ENCODE peak calls at places on chromosomes 3 and 15, in five cellular contexts. Q, F, R, O and T are unnamed samples.

GRCh38 chr3:77539014-77539413 is 499.1 kb downstream of the ROBO2 start:
- DNase-seq in Q (peak; percentile 6), F (no peak), R (no peak), O (no peak), T (no peak)

GRCh38 chr15:80436511-80437307 is 32.5 kb downstream of the ARNT2 start:
- DNase-seq in Q (no peak), F (peak; percentile 82), R (peak; percentile 27), O (no peak), T (no peak)

GRCh38 chr15:35932541-35932940 is 386.6 kb upstream of the DPH6 start:
- DNase-seq in Q (no peak), F (peak; percentile 17), R (no peak), O (no peak), T (no peak)

GRCh38 chr15:38864122-38864521 is 299.5 kb upstream of the RASGRP1 start:
- DNase-seq in Q (no peak), F (no peak), R (no peak), O (no peak), T (no peak)

GRCh38 chr3:193744822-193745684 is 152.0 kb downstream of the OPA1 start:
- DNase-seq in Q (peak; percentile 41), F (peak; percentile 2), R (no peak), O (no peak), T (no peak)

GRCh38 chr15:39730552-39730951 is 52.1 kb downstream of the FSIP1 start:
- DNase-seq in Q (no peak), F (no peak), R (no peak), O (no peak), T (no peak)

GRCh38 chr3:67361323-67361722 is 293.1 kb downstream of the SUCLG2 start:
- DNase-seq in Q (no peak), F (no peak), R (no peak), O (no peak), T (no peak)

GRCh38 chr15:32979710-32980109 is 214.8 kb downstream of the FMN1 start:
- DNase-seq in Q (peak; percentile 16), F (peak; percentile 98), R (peak; percentile 95), O (no peak), T (no peak)

GRCh38 chr15:51203797-51204196 is 109.1 kb upstream of the TNFAIP8L3 start:
- DNase-seq in Q (no peak), F (peak; percentile 74), R (peak; percentile 95), O (no peak), T (no peak)

GRCh38 chr3:11212784-11213183 is 58.5 kb downstream of the HRH1 start:
- DNase-seq in Q (no peak), F (no peak), R (no peak), O (no peak), T (no peak)

GRCh38 chr3:112682361-112682760 is 41.4 kb upstream of the CCDC80 start:
- DNase-seq in Q (no peak), F (peak; percentile 64), R (no peak), O (no peak), T (no peak)

GRCh38 chr15:82663186-82663600 is 16.0 kb upstream of the CPEB1 start:
- DNase-seq in Q (peak; percentile 90), F (peak; percentile 31), R (peak; percentile 19), O (peak; percentile 33), T (peak; percentile 58)

GRCh38 chr3:153290278-153291015 is 128.4 kb downstream of the RAP2B start:
- DNase-seq in Q (no peak), F (no peak), R (peak; percentile 29), O (no peak), T (no peak)

GRCh38 chr3:142963266-142964149 is at the start of gene PAQR9:
- DNase-seq in Q (peak; percentile 83), F (no peak), R (no peak), O (peak; percentile 24), T (no peak)

GRCh38 chr3:18086078-18086477 is 339.1 kb downstream of the SATB1 start:
- DNase-seq in Q (no peak), F (no peak), R (no peak), O (no peak), T (no peak)

GRCh38 chr3:65006300-65006739 is 318.5 kb upstream of the ADAMTS9 start:
- DNase-seq in Q (no peak), F (peak; percentile 18), R (peak; percentile 86), O (no peak), T (no peak)

GRCh38 chr3:170766253-170766652 is 103.7 kb downstream of the RPL22L1 start:
- DNase-seq in Q (no peak), F (no peak), R (no peak), O (no peak), T (no peak)

GRCh38 chr3:184777566-184778356 is 34.2 kb upstream of the VPS8 start:
- DNase-seq in Q (peak; percentile 91), F (peak; percentile 97), R (peak; percentile 97), O (peak; percentile 84), T (peak; percentile 94)
- TF ChIP-seq CTCF in Q (peak; percentile 94), F (peak; percentile 95), R (peak; percentile 79), O (peak; percentile 91), T (peak; percentile 76)

DNA sequence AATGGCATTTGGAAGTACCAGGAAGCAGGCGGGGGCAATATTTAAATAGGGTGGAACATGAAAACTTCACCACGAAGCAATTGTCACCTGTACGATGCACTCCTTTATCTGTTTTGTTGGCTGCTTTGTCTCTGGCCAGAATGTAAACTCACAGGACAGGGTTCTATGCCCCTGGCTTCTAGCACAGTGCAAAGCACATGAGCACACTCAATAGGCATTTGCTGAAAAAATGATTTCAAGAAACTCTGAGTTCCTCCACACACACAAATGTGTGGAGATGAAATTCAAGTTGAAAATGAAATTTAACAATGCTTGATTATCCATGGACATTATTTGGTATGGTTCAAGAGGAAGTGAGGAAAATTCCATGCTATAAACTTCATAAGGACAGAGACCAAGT is 229.6 kb upstream of the FEZF2 start:
- DNase-seq in Q (no peak), F (peak; percentile 34), R (peak; percentile 13), O (no peak), T (no peak)
- H3K4me3 ChIP-seq in Q (no peak overlapping the region), F (no peak overlapping the region), R (no peak overlapping the region), O (no peak overlapping the region), T (no peak overlapping the region)

DNA sequence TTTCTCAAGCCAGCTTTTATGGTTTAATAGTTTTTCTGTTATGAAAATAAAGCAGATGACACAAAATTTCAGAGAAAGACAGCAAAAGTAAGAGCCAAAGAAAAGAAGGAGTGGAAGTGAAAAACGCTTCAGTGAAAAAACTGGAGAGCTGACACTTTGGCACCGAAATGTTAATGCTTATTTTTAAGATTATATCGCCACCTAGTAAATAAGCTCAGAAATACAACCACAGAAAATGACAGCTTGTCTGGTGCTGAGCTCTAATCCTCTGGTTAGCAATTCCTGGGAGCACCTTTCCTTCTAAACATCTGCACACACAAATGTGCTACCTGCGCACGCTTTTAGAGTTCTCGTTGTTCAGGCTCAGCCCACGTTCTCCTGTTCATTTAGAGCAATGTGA is 101.7 kb downstream of the ZPLD1 start:
- DNase-seq in Q (peak; percentile 46), F (peak; percentile 33), R (peak; percentile 28), O (no peak), T (peak; percentile 13)
- TF ChIP-seq CTCF in Q (peak; percentile 58), F (peak; percentile 55), R (peak; percentile 55), O (peak; percentile 51), T (no peak)

DNA sequence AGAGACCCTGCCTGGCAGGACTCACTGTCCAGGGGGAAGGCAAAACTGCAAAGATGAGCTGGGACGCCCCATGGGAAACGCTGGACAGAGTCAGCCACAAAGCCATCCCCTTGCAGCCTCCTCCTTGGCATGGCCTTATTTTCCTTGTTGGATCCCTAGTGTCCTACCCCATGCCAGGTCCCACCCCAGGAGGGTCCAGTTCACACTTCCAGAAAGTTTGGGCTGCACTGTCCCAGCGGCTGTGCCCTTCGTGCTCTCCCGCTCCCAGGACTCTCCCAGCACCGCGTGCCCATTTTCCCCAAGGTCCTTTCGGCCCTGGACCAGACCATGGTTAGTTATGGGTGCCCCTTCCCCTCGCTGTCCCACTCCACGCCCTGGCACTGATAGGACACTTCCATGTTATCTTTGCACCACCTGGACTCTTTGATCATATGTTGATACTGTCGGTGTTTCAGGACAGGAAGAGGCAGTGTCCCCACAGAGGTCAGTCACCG is 5.8 kb upstream of the NRROS start:
- DNase-seq in Q (no peak), F (no peak), R (no peak), O (no peak), T (no peak)
- H3K4me3 ChIP-seq in Q (no peak overlapping the region), F (no peak overlapping the region), R (no peak overlapping the region), O (no peak overlapping the region), T (no peak overlapping the region)

GRCh38 chr15:93072440-93073394 is 16.3 kb downstream of the RGMA start:
- DNase-seq in Q (peak; percentile 96), F (peak; percentile 23), R (peak; percentile 60), O (peak; percentile 85), T (peak; percentile 81)
- TF ChIP-seq CTCF in Q (no peak), F (no peak), R (no peak), O (peak; percentile 25), T (peak; percentile 12)

DNA sequence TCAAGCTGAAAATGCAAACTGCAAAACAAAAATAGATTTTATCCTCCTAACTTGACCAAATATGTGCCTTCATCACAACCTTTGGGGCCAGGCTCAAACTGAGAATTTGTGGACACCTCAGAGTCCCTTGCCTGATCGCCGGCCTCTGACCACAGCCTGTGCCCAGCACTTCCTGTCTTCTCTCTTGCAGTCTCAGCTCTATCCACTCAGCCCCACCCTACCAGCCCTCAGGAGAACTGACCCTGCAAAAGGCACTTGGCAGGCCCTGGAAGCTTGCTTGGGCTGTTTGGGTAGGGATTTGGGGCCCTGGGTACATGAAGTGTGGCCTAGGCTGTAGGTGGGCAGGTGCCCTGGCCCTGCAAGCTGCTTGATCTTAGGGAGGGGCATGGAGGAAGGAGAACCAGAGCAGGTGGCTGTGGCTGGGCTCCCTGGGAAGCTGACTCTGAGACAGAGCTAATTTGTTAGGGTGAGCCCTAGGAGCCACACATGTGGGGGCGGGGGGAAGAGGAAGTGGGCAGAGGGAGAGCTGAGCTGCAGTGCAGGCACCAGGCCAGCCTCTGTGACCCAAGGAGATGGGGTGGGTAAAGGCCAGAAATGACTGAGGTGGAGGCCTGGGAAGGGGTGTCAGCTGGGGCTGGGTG is 8.6 kb downstream of the CLEC3B start:
- DNase-seq in Q (no peak), F (no peak), R (no peak), O (peak; percentile 68), T (no peak)
- H3K4me3 ChIP-seq in Q (no peak overlapping the region), F (no peak overlapping the region), R (no peak overlapping the region), O (no peak overlapping the region), T (no peak overlapping the region)

GRCh38 chr15:73897441-73898261 is 24.3 kb downstream of the TBC1D21 start:
- DNase-seq in Q (peak; percentile 79), F (peak; percentile 96), R (peak; percentile 83), O (peak; percentile 39), T (no peak)
- TF ChIP-seq CTCF in Q (peak; percentile 98), F (peak; percentile 97), R (peak; percentile 86), O (peak; percentile 80), T (no peak)

GRCh38 chr15:84142888-84143337 is 92.7 kb upstream of the GOLGA6L4 start:
- DNase-seq in Q (peak; percentile 87), F (peak; percentile 70), R (peak; percentile 76), O (peak; percentile 67), T (peak; percentile 80)
- H3K4me3 ChIP-seq in Q (peak overlapping the region; percentile 5), F (no peak overlapping the region), R (no peak overlapping the region), O (no peak overlapping the region), T (no peak overlapping the region)